ENCODE peak calls at places on chromosomes 12 and 14, in eight cellular contexts. P, G, R, J, X, U, F and E are unnamed samples.

GRCh38 chr12:21561158-21561557 is 35.1 kb downstream of the SPX start:
- DNase-seq in P (no peak), G (no peak), R (no peak), J (no peak), X (no peak), U (no peak), F (no peak), E (no peak)

GRCh38 chr12:89859513-89860220 is 151.0 kb upstream of the ATP2B1 start:
- DNase-seq in P (no peak), G (no peak), R (no peak), J (no peak), X (no peak), U (no peak), F (peak; percentile 24), E (no peak)

GRCh38 chr12:47107926-47108325 is 28.2 kb upstream of the AMIGO2 start:
- DNase-seq in P (no peak), G (no peak), R (no peak), J (no peak), X (no peak), U (no peak), F (no peak), E (no peak)

GRCh38 chr12:127292736-127293135 is 974.2 kb upstream of the TMEM132C start:
- DNase-seq in P (no peak), G (no peak), R (no peak), J (no peak), X (no peak), U (no peak), F (no peak), E (no peak)

GRCh38 chr14:84298738-84299137 is 1231.2 kb upstream of the FLRT2 start:
- DNase-seq in P (no peak), G (no peak), R (no peak), J (no peak), X (no peak), U (no peak), F (no peak), E (no peak)

GRCh38 chr12:128783129-128783574 is 40.6 kb downstream of the SLC15A4 start:
- DNase-seq in P (no peak), G (no peak), R (peak; percentile 41), J (no peak), X (no peak), U (peak; percentile 46), F (no peak), E (no peak)

GRCh38 chr12:12367096-12367998 is 10.5 kb downstream of the BORCS5 start:
- DNase-seq in P (no peak), G (no peak), R (no peak), J (no peak), X (no peak), U (no peak), F (no peak), E (no peak)

GRCh38 chr14:49879683-49880204 is 13.1 kb upstream of the ARF6 start:
- DNase-seq in P (peak; percentile 51), G (peak; percentile 58), R (peak; percentile 54), J (no peak), X (peak; percentile 59), U (peak; percentile 69), F (peak; percentile 90), E (peak; percentile 70)

GRCh38 chr12:18998343-18999270 is 130.9 kb upstream of the PLEKHA5 start:
- DNase-seq in P (no peak), G (no peak), R (peak; percentile 89), J (peak; percentile 71), X (no peak), U (no peak), F (no peak), E (peak; percentile 90)

GRCh38 chr12:113899042-113899843 is 66.9 kb downstream of the RBM19 start:
- DNase-seq in P (no peak), G (no peak), R (no peak), J (no peak), X (no peak), U (no peak), F (no peak), E (no peak)

GRCh38 chr12:63985456-63985855 is 141.0 kb downstream of the SRGAP1 start:
- DNase-seq in P (no peak), G (no peak), R (no peak), J (no peak), X (no peak), U (no peak), F (no peak), E (no peak)

GRCh38 chr12:52382854-52383253 is 2.6 kb downstream of the KRT84 start:
- DNase-seq in P (no peak), G (no peak), R (no peak), J (no peak), X (no peak), U (no peak), F (no peak), E (no peak)

GRCh38 chr14:52553002-52553670 is 500 bp downstream of the GPR137C start:
- DNase-seq in P (peak; percentile 39), G (peak; percentile 66), R (no peak), J (no peak), X (no peak), U (peak; percentile 73), F (peak; percentile 62), E (no peak)

GRCh38 chr14:52552063-52552988 is at the start of the genes GPR137C and TXNDC16:
- DNase-seq in P (peak; percentile 100), G (peak; percentile 100), R (peak; percentile 99), J (peak; percentile 98), X (peak; percentile 97), U (peak; percentile 100), F (peak; percentile 100), E (peak; percentile 97)

GRCh38 chr14:52550661-52551060 is 1.6 kb downstream of the TXNDC16 start:
- DNase-seq in P (no peak), G (no peak), R (no peak), J (no peak), X (no peak), U (no peak), F (peak; percentile 22), E (no peak)

GRCh38 chr14:52551205-52551604 is 1.1 kb downstream of the TXNDC16 start:
- DNase-seq in P (no peak), G (no peak), R (no peak), J (no peak), X (no peak), U (no peak), F (peak; percentile 5), E (no peak)

DNA sequence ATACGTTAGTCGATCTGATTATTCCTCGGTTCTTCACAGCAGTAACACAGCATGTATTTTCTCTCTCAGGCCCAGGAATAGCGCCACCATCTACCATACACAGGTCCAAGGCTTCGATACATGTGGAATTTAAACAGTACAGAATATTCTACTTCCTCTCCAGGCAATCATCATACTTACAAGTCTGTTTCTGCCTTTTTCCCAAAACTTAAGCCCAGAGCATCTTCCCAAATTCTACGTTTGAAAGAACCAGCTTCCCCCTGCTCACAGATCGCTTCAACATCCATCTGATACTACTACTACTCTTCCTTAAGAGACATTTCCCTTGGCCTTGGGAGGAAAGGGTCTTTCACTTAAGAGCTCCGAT is 626 bp downstream of the TXNDC16 start:
- DNase-seq in P (no peak), G (no peak), R (peak; percentile 39), J (no peak), X (no peak), U (no peak), F (peak; percentile 55), E (peak; percentile 52)
- TF ChIP-seq CTCF in P (no peak), G (no peak), R (peak; percentile 32), J (peak; percentile 53), X (peak; percentile 47), U (no peak), F (peak; percentile 78), E (peak; percentile 28)

GRCh38 chr12:124297389-124297788 is 2.5 kb downstream of the RFLNA start:
- DNase-seq in P (no peak), G (no peak), R (no peak), J (no peak), X (no peak), U (no peak), F (no peak), E (no peak)

GRCh38 chr12:124294686-124295315 is at the start of gene RFLNA:
- DNase-seq in P (peak; percentile 62), G (peak; percentile 41), R (no peak), J (no peak), X (no peak), U (no peak), F (no peak), E (no peak)

GRCh38 chr12:124296916-124297351 is 2.0 kb downstream of the RFLNA start:
- DNase-seq in P (no peak), G (peak; percentile 11), R (no peak), J (no peak), X (no peak), U (no peak), F (no peak), E (no peak)

GRCh38 chr12:124296295-124296915 is 1.5 kb downstream of the RFLNA start:
- DNase-seq in P (no peak), G (peak; percentile 38), R (no peak), J (no peak), X (no peak), U (no peak), F (no peak), E (no peak)

DNA sequence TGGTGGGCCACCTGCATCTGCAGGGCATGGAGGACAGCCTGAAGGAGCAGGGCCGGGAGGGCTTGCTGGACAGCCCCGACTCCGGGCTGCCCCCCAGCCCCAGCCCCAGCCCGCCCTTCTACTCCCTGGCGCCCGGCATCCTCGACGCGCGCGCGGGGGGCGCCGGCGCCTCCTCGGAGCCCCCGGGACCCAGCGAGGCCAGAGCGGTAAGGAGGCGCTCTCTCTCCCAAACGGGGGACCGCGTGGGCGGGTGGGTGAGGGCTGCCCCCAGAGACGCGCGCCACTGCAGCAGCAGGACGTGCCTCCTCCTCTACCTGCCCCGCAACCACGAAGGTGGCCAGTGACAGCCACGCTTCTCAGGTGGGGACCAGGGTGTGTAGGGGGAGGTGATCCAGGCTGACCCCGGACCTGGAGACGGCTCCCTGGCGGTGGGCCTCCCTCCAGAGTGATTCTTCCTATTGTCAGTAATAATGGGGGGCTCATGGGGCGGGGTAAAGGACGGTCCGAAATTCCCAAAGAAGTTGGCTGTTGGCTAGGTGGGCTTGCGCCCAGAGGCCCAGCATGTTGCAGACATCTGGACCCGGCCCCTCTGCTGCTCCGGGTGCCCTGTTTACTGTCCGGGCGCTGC is 652 bp downstream of the RFLNA start:
- DNase-seq in P (no peak), G (peak; percentile 37), R (no peak), J (no peak), X (no peak), U (no peak), F (no peak), E (no peak)
- H3K4me3 ChIP-seq in P (peak overlapping the region; percentile 57), G (peak overlapping the region; percentile 43), R (no peak overlapping the region), J (no peak overlapping the region), X (peak overlapping the region; percentile 39), U (peak overlapping the region; percentile 71), F (no peak overlapping the region), E (no peak overlapping the region)

DNA sequence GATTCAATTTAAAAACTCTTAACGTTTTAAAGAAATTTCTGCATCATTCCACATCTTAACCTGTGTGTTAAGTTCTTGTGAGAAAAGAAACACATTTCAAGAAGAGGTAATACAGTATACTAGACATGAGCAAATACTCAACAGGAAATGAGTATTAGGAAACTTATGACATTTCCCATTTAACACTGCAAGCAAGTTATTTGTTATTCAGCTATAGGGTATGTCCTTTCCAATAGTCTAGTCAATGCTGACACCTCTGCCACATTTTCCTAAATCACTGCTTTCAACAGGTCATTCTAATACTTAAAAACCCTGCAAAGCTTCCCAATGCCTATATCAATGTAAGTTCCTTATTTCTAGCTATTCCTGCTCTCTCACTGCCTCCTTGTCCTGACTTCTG is 93.1 kb downstream of the DDHD1 start:
- DNase-seq in P (no peak), G (no peak), R (peak; percentile 15), J (no peak), X (no peak), U (no peak), F (no peak), E (peak; percentile 59)
- TF ChIP-seq CTCF in P (no peak), G (no peak), R (no peak), J (no peak), X (no peak), U (no peak), F (no peak), E (no peak)

GRCh38 chr14:101895256-101895655 is 69.1 kb upstream of the DYNC1H1 start:
- DNase-seq in P (no peak), G (no peak), R (no peak), J (no peak), X (no peak), U (no peak), F (no peak), E (no peak)
- H3K4me3 ChIP-seq in P (no peak overlapping the region), G (no peak overlapping the region), R (no peak overlapping the region), J (no peak overlapping the region), X (no peak overlapping the region), U (no peak overlapping the region), F (no peak overlapping the region), E (no peak overlapping the region)